ENCODE peak calls at places on chromosomes 6 and 20, in four cellular contexts. C is HepG2, Z is H1, X is K562. L is an unnamed sample.

GRCh38 chr20:41030536-41031242 is 2.1 kb downstream of the TOP1 start:
- DNase-seq in X (no peak), C (peak), Z (no peak), L (no peak)

GRCh38 chr6:124294572-124294971 is 490.9 kb downstream of the NKAIN2 start:
- DNase-seq in X (no peak), Z (no peak), C (no peak), L (no peak)

GRCh38 chr6:29723666-29724588 is 693 bp downstream of the HLA-F start:
- DNase-seq in Z (peak), X (peak), C (no peak), L (no peak)

GRCh38 chr20:50540620-50541605 is 30.7 kb downstream of the PTPN1 start:
- DNase-seq in C (peak), Z (no peak), X (no peak), L (peak)

GRCh38 chr6:33621396-33622388 is 570 bp downstream of the ITPR3 start:
- DNase-seq in X (peak), Z (peak), C (no peak), L (no peak)

GRCh38 chr6:13462380-13463326 is 24.7 kb downstream of the GFOD1 start:
- DNase-seq in C (no peak), X (no peak), Z (no peak), L (no peak)

GRCh38 chr6:107124934-107125348 is 9.6 kb upstream of the BEND3 start:
- DNase-seq in C (no peak), X (no peak), Z (no peak), L (no peak)

GRCh38 chr20:23161244-23161875 is 75.2 kb upstream of the CD93 start:
- DNase-seq in C (no peak), X (no peak), Z (peak), L (no peak)

GRCh38 chr20:16922834-16923233 is 174.7 kb downstream of the OTOR start:
- DNase-seq in C (no peak), X (no peak), Z (no peak), L (peak)

GRCh38 chr6:83854766-83855165 is 1.6 kb downstream of the RIPPLY2 start:
- DNase-seq in X (no peak), Z (no peak), C (no peak), L (no peak)

GRCh38 chr20:35146299-35146921 is 726 bp downstream of the EDEM2 start:
- DNase-seq in X (peak), Z (no peak), C (peak), L (no peak)

GRCh38 chr6:39189915-39190544 is 39.2 kb downstream of the KCNK5 start:
- DNase-seq in X (peak), Z (peak), C (peak), L (peak)

GRCh38 chr6:164151161-164151728 is 736.7 kb downstream of the QKI start:
- DNase-seq in X (no peak), C (no peak), Z (no peak), L (no peak)
- TF ChIP-seq PHF8 in X (no peak), C (no peak), Z (no peak), L (no peak)

GRCh38 chr6:117840541-117840983 is 66.5 kb upstream of the SLC35F1 start:
- DNase-seq in X (peak), C (peak), Z (no peak), L (peak)
- TF ChIP-seq PHF8 in X (no peak), C (no peak), Z (no peak), L (no peak)

DNA sequence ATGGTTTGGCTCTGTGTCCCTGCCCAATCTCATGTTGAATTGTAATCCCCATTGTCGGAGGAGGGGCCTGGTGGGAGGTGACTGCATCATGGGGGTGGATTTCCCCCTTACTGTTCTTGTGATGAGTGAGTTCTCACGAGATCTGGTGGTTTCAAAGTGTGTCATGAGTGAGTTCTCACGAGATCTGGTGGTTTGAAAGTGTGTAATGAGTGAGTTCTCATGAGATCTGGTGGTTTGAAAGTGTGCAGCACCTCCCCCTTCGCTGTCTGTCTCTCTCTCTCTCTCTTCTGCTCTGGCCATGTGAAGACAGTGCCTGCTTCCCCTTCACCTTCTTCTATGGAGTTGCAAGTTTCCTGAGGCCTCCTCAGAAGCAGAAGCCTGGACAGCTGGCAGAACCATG is 87.6 kb downstream of the MYLK4 start:
- DNase-seq in C (no peak), X (no peak), Z (no peak), L (no peak)
- TF ChIP-seq PHF8 in C (no peak), X (no peak), Z (no peak), L (no peak)

GRCh38 chr6:46053034-46053933 is 37.6 kb upstream of the CLIC5 start:
- DNase-seq in X (no peak), C (no peak), Z (no peak), L (no peak)
- TF ChIP-seq PHF8 in X (no peak), C (no peak), Z (no peak), L (no peak)

GRCh38 chr20:25579081-25579770 is 6.1 kb downstream of the NINL start:
- DNase-seq in X (no peak), C (peak), Z (no peak), L (no peak)

GRCh38 chr20:25584905-25585704 is at the start of gene NINL:
- DNase-seq in Z (peak), X (peak), C (peak), L (peak)

GRCh38 chr20:25576783-25577530 is 8.4 kb downstream of the NINL start:
- DNase-seq in C (no peak), Z (no peak), X (no peak), L (no peak)

DNA sequence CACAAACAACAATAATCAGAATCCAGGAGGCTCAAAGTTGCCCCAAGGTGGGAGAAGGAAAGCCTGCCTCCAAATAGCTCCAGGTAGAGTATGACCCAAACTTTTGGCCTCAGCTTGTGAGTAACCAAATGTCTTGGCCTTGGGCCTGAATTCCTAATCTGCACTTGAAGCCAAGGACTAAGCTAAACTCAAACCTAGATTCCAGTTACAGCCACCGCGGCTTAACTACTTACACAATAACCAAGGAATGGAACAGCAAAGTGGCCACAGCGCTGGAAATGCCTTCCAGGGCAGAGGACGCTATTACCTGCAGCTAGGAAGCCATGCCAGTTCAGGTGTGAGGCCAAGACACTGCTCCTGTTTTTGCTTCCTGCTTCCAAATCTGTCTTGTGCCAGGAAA is 4.6 kb downstream of the NINL start:
- DNase-seq in Z (no peak), C (no peak), X (no peak), L (no peak)
- TF ChIP-seq PHF8 in Z (no peak), C (no peak), X (no peak), L (no peak)

GRCh38 chr20:63314566-63315239 is 21.7 kb downstream of the COL20A1 start:
- DNase-seq in C (no peak), X (no peak), Z (no peak), L (no peak)
- TF ChIP-seq PHF8 in C (no peak), X (no peak), Z (no peak), L (no peak)

GRCh38 chr20:42179768-42180167 is 561.6 kb upstream of the CHD6 start:
- DNase-seq in C (no peak), Z (peak), X (no peak), L (no peak)
- TF ChIP-seq PHF8 in C (no peak), Z (no peak), X (no peak), L (no peak)

DNA sequence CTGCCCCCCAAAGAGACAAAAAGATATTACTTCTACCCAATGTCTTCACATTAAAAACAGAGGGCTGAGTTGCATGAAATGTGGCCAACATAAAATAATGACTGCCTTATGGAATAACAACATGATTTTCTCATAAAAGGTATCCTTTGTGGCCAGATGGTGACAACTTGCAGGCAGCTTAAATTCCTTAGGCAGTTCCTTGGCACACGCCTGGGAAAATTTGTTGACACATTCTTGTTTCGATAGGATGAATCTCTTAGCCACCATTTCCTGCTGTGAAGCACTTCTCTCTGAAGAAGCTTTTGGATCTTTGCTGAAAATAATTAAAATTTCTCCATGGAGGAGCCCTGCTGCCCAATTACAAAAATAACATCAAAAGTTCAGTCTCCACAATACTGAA is 109.1 kb upstream of the COL21A1 start:
- DNase-seq in X (no peak), C (no peak), Z (no peak), L (no peak)
- TF ChIP-seq PHF8 in X (no peak), C (no peak), Z (no peak), L (no peak)

DNA sequence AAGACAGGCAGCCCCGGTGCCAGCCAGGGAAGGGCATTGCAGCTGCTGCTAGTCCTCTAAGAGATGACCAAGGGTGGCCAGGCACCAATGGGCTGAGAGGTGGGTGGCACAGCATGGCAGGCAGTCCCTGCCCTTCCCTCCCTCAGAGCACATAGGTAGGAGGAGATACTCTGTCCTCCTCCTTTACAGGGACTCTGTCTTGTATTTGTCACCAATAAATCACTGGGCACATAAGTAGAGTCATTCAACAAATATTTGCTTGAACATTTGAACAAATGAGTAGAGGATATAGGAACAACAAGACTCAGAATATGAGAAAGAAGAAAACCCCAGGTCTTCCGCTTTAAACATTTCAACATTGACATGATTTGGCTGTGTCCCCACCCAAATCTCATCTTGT is 69.4 kb upstream of the CLDN20 start:
- DNase-seq in C (no peak), Z (no peak), X (no peak), L (no peak)
- TF ChIP-seq PHF8 in C (no peak), Z (no peak), X (no peak), L (no peak)

L was measured in A549.